ENCODE peak calls at places on chromosomes 6 and 20, in ten cellular contexts. T is stimulated activated CD8-positive, alpha-beta memory T cell treated with anti-CD3 and anti-CD28 coated beads, Interleukin-2, amount 100 ng/mL, for 48 hours; B is HuH-7.5; H is T-cell; K is heart right ventricle; I is LHCN-M2; N is HFF-Myc; A is mammary epithelial cell; J is aorta; O is upper lobe of right lung. C is an unnamed sample.

GRCh38 chr6:65189344-65189743 is 517.7 kb downstream of the EYS start:
- DNase-seq in T (no peak), B (no peak), H (no peak), K (no peak), I (no peak), N (no peak), A (no peak), J (no peak), O (no peak), C (no peak)

GRCh38 chr6:100115702-100116101 is 121.7 kb upstream of the MCHR2 start:
- DNase-seq in T (no peak), B (no peak), H (no peak), K (no peak), I (no peak), N (no peak), A (no peak), J (no peak), O (no peak), C (no peak)

GRCh38 chr6:119129148-119129967 is 50.9 kb upstream of the FAM184A start:
- DNase-seq in T (no peak), B (no peak), H (no peak), K (no peak), I (peak; percentile 79), N (peak; percentile 72), A (peak; percentile 53), J (no peak), O (no peak), C (peak; percentile 46)

GRCh38 chr20:34037121-34037520 is 43.4 kb downstream of the RALY start:
- DNase-seq in T (peak; percentile 28), B (no peak), H (peak; percentile 41), K (no peak), I (peak; percentile 27), N (no peak), A (peak; percentile 8), J (peak; percentile 74), O (no peak), C (no peak)

GRCh38 chr6:108463789-108464188 is 96.9 kb upstream of the FOXO3 start:
- DNase-seq in T (no peak), B (no peak), H (no peak), K (no peak), I (no peak), N (no peak), A (no peak), J (no peak), O (no peak), C (no peak)

GRCh38 chr6:37340639-37340943 is 13.2 kb upstream of the RNF8 start:
- DNase-seq in T (no peak), B (no peak), H (no peak), K (no peak), I (no peak), N (no peak), A (no peak), J (no peak), O (no peak), C (no peak)

GRCh38 chr6:25998379-25998778 is 35.8 kb downstream of the TRIM38 start:
- DNase-seq in T (no peak), B (no peak), H (no peak), K (no peak), I (no peak), N (no peak), A (peak; percentile 84), J (no peak), O (no peak), C (no peak)

GRCh38 chr6:137829641-137830083 is 37.4 kb upstream of the TNFAIP3 start:
- DNase-seq in T (no peak), B (no peak), H (no peak), K (no peak), I (no peak), N (no peak), A (peak; percentile 79), J (no peak), O (no peak), C (no peak)

GRCh38 chr20:24682496-24683090 is 213.2 kb downstream of the SYNDIG1 start:
- DNase-seq in T (no peak), B (no peak), H (no peak), K (no peak), I (no peak), N (no peak), A (no peak), J (peak; percentile 33), O (peak; percentile 46), C (no peak)

GRCh38 chr6:80425089-80425823 is 318.8 kb downstream of the BCKDHB start:
- DNase-seq in T (no peak), B (no peak), H (no peak), K (no peak), I (peak; percentile 96), N (peak; percentile 67), A (peak; percentile 59), J (no peak), O (no peak), C (no peak)

GRCh38 chr6:149860834-149861602 is 3.1 kb downstream of the LRP11 start:
- DNase-seq in T (no peak), B (peak; percentile 54), H (no peak), K (no peak), I (no peak), N (no peak), A (no peak), J (no peak), O (peak; percentile 68), C (peak; percentile 35)

GRCh38 chr6:102736941-102737368 is 1343.4 kb downstream of the GRIK2 start:
- DNase-seq in T (no peak), B (no peak), H (no peak), K (no peak), I (no peak), N (peak; percentile 66), A (no peak), J (no peak), O (no peak), C (no peak)

GRCh38 chr6:38604700-38605099 is 35.0 kb downstream of the BTBD9 start:
- DNase-seq in T (no peak), B (no peak), H (no peak), K (no peak), I (peak; percentile 9), N (no peak), A (no peak), J (no peak), O (peak; percentile 59), C (no peak)

GRCh38 chr6:111456208-111456607 is 26.8 kb downstream of the REV3L start:
- DNase-seq in T (no peak), B (no peak), H (no peak), K (no peak), I (no peak), N (no peak), A (no peak), J (no peak), O (no peak), C (no peak)

GRCh38 chr6:145798530-145798929 is 16.1 kb downstream of the FBXO30 start:
- DNase-seq in T (no peak), B (no peak), H (no peak), K (no peak), I (peak; percentile 27), N (no peak), A (no peak), J (no peak), O (no peak), C (no peak)

GRCh38 chr6:161233986-161234620 is 39.8 kb downstream of the AGPAT4 start:
- DNase-seq in T (no peak), B (no peak), H (no peak), K (peak; percentile 56), I (peak; percentile 75), N (peak; percentile 75), A (peak; percentile 73), J (peak; percentile 84), O (no peak), C (no peak)

GRCh38 chr6:21455071-21455470 is 138.5 kb upstream of the SOX4 start:
- DNase-seq in T (no peak), B (no peak), H (no peak), K (no peak), I (no peak), N (no peak), A (no peak), J (no peak), O (no peak), C (no peak)

GRCh38 chr6:143556529-143556928 is 45.0 kb upstream of the FUCA2 start:
- DNase-seq in T (no peak), B (no peak), H (no peak), K (no peak), I (peak; percentile 89), N (peak; percentile 59), A (no peak), J (no peak), O (no peak), C (no peak)

GRCh38 chr6:40845588-40845987 is 193.4 kb downstream of the UNC5CL start:
- DNase-seq in T (peak; percentile 8), B (peak; percentile 15), H (peak; percentile 17), K (no peak), I (peak; percentile 10), N (no peak), A (peak; percentile 30), J (no peak), O (no peak), C (peak; percentile 59)

GRCh38 chr6:113082691-113083090 is 735.6 kb downstream of the RFPL4B start:
- DNase-seq in T (no peak), B (no peak), H (no peak), K (no peak), I (peak; percentile 77), N (peak; percentile 37), A (no peak), J (no peak), O (no peak), C (no peak)

GRCh38 chr6:158536084-158536890 is 23.6 kb upstream of the TMEM181 start:
- DNase-seq in T (peak; percentile 61), B (peak; percentile 87), H (peak; percentile 67), K (peak; percentile 73), I (peak; percentile 72), N (no peak), A (peak; percentile 60), J (peak; percentile 88), O (peak; percentile 88), C (peak; percentile 81)

GRCh38 chr6:17354700-17355403 is 38.5 kb upstream of the CAP2 start:
- DNase-seq in T (no peak), B (no peak), H (no peak), K (no peak), I (peak; percentile 80), N (no peak), A (no peak), J (no peak), O (no peak), C (peak; percentile 2)

GRCh38 chr6:44221961-44222335 is 1.4 kb upstream of the SLC29A1 start:
- DNase-seq in T (no peak), B (no peak), H (no peak), K (no peak), I (no peak), N (no peak), A (no peak), J (no peak), O (no peak), C (no peak)

GRCh38 chr20:13995841-13996240 is 525 bp downstream of the MACROD2 start:
- DNase-seq in T (no peak), B (peak; percentile 65), H (no peak), K (peak; percentile 24), I (no peak), N (no peak), A (peak; percentile 41), J (peak; percentile 82), O (peak; percentile 80), C (peak; percentile 59)

GRCh38 chr6:70549327-70549726 is 17.4 kb upstream of the SDHAF4 start:
- DNase-seq in T (no peak), B (no peak), H (no peak), K (no peak), I (no peak), N (no peak), A (peak; percentile 28), J (no peak), O (no peak), C (no peak)

GRCh38 chr6:165055231-165055630 is 254.2 kb downstream of the C6orf118 start:
- DNase-seq in T (no peak), B (no peak), H (no peak), K (no peak), I (peak; percentile 91), N (no peak), A (no peak), J (no peak), O (no peak), C (peak; percentile 24)